ENCODE peak calls at places on chromosome 3, in four cellular contexts. B is WTC11, N is K562, A is SK-N-SH. Q is an unnamed sample.

GRCh38 chr3:44970916-44971490 is 5.0 kb downstream of the ZDHHC3 start:
- DNase-seq in B (no peak), A (no peak), N (no peak), Q (no peak)

GRCh38 chr3:118863731-118864322 is 170.8 kb downstream of the IGSF11 start:
- DNase-seq in N (peak), B (peak), A (no peak), Q (no peak)

GRCh38 chr3:89059201-89059600 is 48.2 kb upstream of the EPHA3 start:
- DNase-seq in A (no peak), N (no peak), B (no peak), Q (no peak)

GRCh38 chr3:16739416-16740091 is 134.3 kb upstream of the DAZL start:
- DNase-seq in N (no peak), A (no peak), B (no peak), Q (no peak)

GRCh38 chr3:52225452-52226228 is at the start of gene TLR9:
- DNase-seq in N (no peak), A (no peak), B (no peak), Q (peak)

GRCh38 chr3:42823351-42823750 is 14.1 kb downstream of the ACKR2 start:
- DNase-seq in N (no peak), B (no peak), A (no peak), Q (no peak)

GRCh38 chr3:127425505-127426443 is 137.9 kb upstream of the PRR20G start:
- DNase-seq in A (no peak), B (no peak), N (no peak), Q (peak)

GRCh38 chr3:49476563-49476962 is 6.5 kb downstream of the DAG1 start:
- DNase-seq in A (no peak), B (no peak), N (no peak), Q (no peak)

GRCh38 chr3:111610612-111611054 is 15.5 kb upstream of the ZBED2 start:
- DNase-seq in A (no peak), B (no peak), N (no peak), Q (no peak)

GRCh38 chr3:188527389-188527788 is 373.4 kb downstream of the LPP start:
- DNase-seq in A (no peak), N (no peak), B (no peak), Q (no peak)

GRCh38 chr3:133366921-133367320 is 32.9 kb upstream of the BFSP2 start:
- DNase-seq in N (no peak), B (no peak), A (no peak), Q (no peak)

GRCh38 chr3:10008588-10009344 is 17.5 kb upstream of the FANCD2 start:
- DNase-seq in N (peak), A (peak), B (peak), Q (peak)

GRCh38 chr3:16134173-16134928 is 40.1 kb upstream of the GALNT15 start:
- DNase-seq in A (no peak), N (no peak), B (no peak), Q (no peak)

GRCh38 chr3:57582470-57583168 is 14.5 kb downstream of the ARF4 start:
- DNase-seq in N (no peak), A (peak), B (peak), Q (peak)

GRCh38 chr3:105436687-105437086 is 70.0 kb downstream of the ALCAM start:
- DNase-seq in B (no peak), A (no peak), N (no peak), Q (no peak)

GRCh38 chr3:174821477-174821876 is 37.7 kb upstream of the NAALADL2 start:
- DNase-seq in A (peak), N (no peak), B (no peak), Q (no peak)

GRCh38 chr3:11480663-11481298 is 162.9 kb downstream of the VGLL4 start:
- DNase-seq in A (no peak), N (peak), B (peak), Q (no peak)

GRCh38 chr3:172882563-172882962 is 132.0 kb downstream of the ECT2 start:
- DNase-seq in A (no peak), N (peak), B (no peak), Q (no peak)

GRCh38 chr3:110711851-110712396 is 359.7 kb upstream of the NECTIN3 start:
- DNase-seq in A (no peak), N (no peak), B (peak), Q (no peak)

GRCh38 chr3:20041197-20041780 is 1.0 kb downstream of the KAT2B start:
- DNase-seq in N (peak), B (peak), A (peak), Q (no peak)
- TF ChIP-seq TEAD4 in N (no peak), B (no peak), A (no peak), Q (no peak)

GRCh38 chr3:179943097-179943880 is 93.4 kb downstream of the PEX5L start:
- DNase-seq in B (no peak), A (no peak), N (no peak), Q (no peak)
- TF ChIP-seq TEAD4 in B (no peak), A (no peak), N (no peak), Q (no peak)

GRCh38 chr3:194390835-194391234 is 8.2 kb downstream of the GP5 start:
- DNase-seq in N (no peak), B (no peak), A (no peak), Q (no peak)

GRCh38 chr3:194387926-194388418 is 11.1 kb downstream of the GP5 start:
- DNase-seq in N (no peak), A (no peak), B (no peak), Q (peak)

GRCh38 chr3:194386610-194387009 is 12.5 kb downstream of the GP5 start:
- DNase-seq in A (no peak), N (no peak), B (no peak), Q (peak)

GRCh38 chr3:194387276-194387675 is 11.8 kb downstream of the GP5 start:
- DNase-seq in A (no peak), N (no peak), B (no peak), Q (peak)

GRCh38 chr3:194389269-194389668 is 9.8 kb downstream of the GP5 start:
- DNase-seq in A (peak), B (no peak), N (no peak), Q (peak)
- TF ChIP-seq TEAD4 in A (no peak), B (no peak), N (no peak), Q (no peak)

GRCh38 chr3:171358171-171358890 is 101.9 kb downstream of the TNIK start:
- DNase-seq in N (no peak), A (no peak), B (no peak), Q (no peak)
- TF ChIP-seq TEAD4 in N (no peak), A (no peak), B (no peak), Q (no peak)

GRCh38 chr3:151236316-151236715 is 33.3 kb upstream of the GPR171 start:
- DNase-seq in A (no peak), N (no peak), B (no peak), Q (no peak)
- TF ChIP-seq TEAD4 in A (no peak), N (no peak), B (no peak), Q (no peak)

GRCh38 chr3:190345027-190345821 is 23.0 kb upstream of the CLDN1 start:
- DNase-seq in B (no peak), N (no peak), A (no peak), Q (no peak)
- TF ChIP-seq TEAD4 in B (no peak), N (no peak), A (no peak), Q (no peak)

GRCh38 chr3:131036200-131036816 is 9.6 kb downstream of the NEK11 start:
- DNase-seq in B (no peak), A (no peak), N (no peak), Q (no peak)
- TF ChIP-seq TEAD4 in B (no peak), A (no peak), N (no peak), Q (no peak)

Q was measured in H1.